ENCODE peak calls at places on chromosomes 16 and 17, in ten cellular contexts. M is mesendoderm, T is neural progenitor cell, B is MM.1S, D is psoas muscle, G is tibial nerve, F is endodermal cell, O is tibial artery, J is PC-3, H is GM23338. X is an unnamed sample.

GRCh38 chr17:70127221-70127873 is 42.0 kb upstream of the KCNJ2 start:
- DNase-seq in F (no peak), J (peak), T (no peak), O (no peak), D (no peak), M (peak), B (no peak), H (peak), G (no peak), X (no peak)

GRCh38 chr17:51640108-51640622 is 379.8 kb downstream of the UTP18 start:
- DNase-seq in J (peak), O (no peak), B (no peak), G (no peak), T (peak), F (peak), H (peak), D (no peak), M (peak), X (no peak)

GRCh38 chr16:59259074-59259963 is 525.2 kb upstream of the GOT2 start:
- DNase-seq in T (no peak), O (no peak), J (no peak), D (no peak), B (no peak), G (no peak), H (no peak), F (no peak), M (no peak), X (no peak)

GRCh38 chr16:7363397-7364053 is 30.9 kb downstream of the RBFOX1 start:
- DNase-seq in H (no peak), M (no peak), J (no peak), O (no peak), T (peak), F (no peak), G (no peak), B (no peak), D (peak), X (no peak)

GRCh38 chr17:1229354-1229890 is 40.8 kb upstream of the BHLHA9 start:
- DNase-seq in D (peak), G (peak), O (peak), B (no peak), H (peak), J (no peak), M (no peak), T (peak), F (peak), X (peak)

GRCh38 chr17:80125656-80126448 is 21.1 kb downstream of the EIF4A3 start:
- DNase-seq in O (no peak), B (no peak), J (no peak), T (no peak), D (no peak), F (no peak), G (no peak), H (no peak), M (no peak), X (no peak)

GRCh38 chr16:69494993-69495392 is 70.6 kb downstream of the CYB5B start:
- DNase-seq in H (peak), G (no peak), J (peak), O (no peak), B (no peak), D (no peak), F (peak), T (peak), M (peak), X (no peak)

GRCh38 chr17:4087911-4088693 is 54.7 kb downstream of the ZZEF1 start:
- DNase-seq in D (peak), O (no peak), F (no peak), B (no peak), J (peak), G (no peak), M (no peak), H (no peak), T (no peak), X (no peak)

GRCh38 chr16:3295783-3296182 is 9.4 kb downstream of the TIGD7 start:
- DNase-seq in B (no peak), M (no peak), O (no peak), J (no peak), G (no peak), D (no peak), T (no peak), H (peak), F (no peak), X (no peak)

GRCh38 chr17:82328994-82329507 is 4.5 kb downstream of the SECTM1 start:
- DNase-seq in F (no peak), G (no peak), D (no peak), B (no peak), M (no peak), H (no peak), J (no peak), T (no peak), O (no peak), X (no peak)

GRCh38 chr17:5182597-5183409 is 8.9 kb downstream of the ZNF594 start:
- DNase-seq in D (no peak), O (no peak), G (no peak), T (no peak), M (no peak), B (no peak), H (peak), J (no peak), F (no peak), X (no peak)

GRCh38 chr16:84847554-84848415 is 28.0 kb downstream of the CRISPLD2 start:
- DNase-seq in F (no peak), D (peak), G (no peak), T (peak), B (no peak), H (no peak), J (no peak), M (no peak), O (no peak), X (no peak)

GRCh38 chr17:51119415-51120356 is 982 bp downstream of the SPAG9 start:
- DNase-seq in T (peak), F (peak), O (peak), M (peak), G (peak), J (peak), B (peak), H (peak), D (peak), X (peak)

GRCh38 chr16:56965149-56965938 is 3.6 kb downstream of the CETP start:
- DNase-seq in G (no peak), F (no peak), D (peak), B (no peak), J (no peak), M (no peak), T (no peak), H (no peak), O (no peak), X (no peak)

GRCh38 chr17:47338026-47338425 is 14.3 kb downstream of the EFCAB13 start:
- DNase-seq in H (no peak), G (no peak), F (no peak), D (no peak), T (no peak), O (no peak), J (peak), B (no peak), M (no peak), X (no peak)

GRCh38 chr16:426906-427249 is 1.4 kb downstream of the RAB11FIP3 start:
- DNase-seq in B (no peak), F (no peak), J (no peak), M (no peak), T (no peak), G (no peak), H (no peak), D (no peak), O (peak), X (no peak)

GRCh38 chr17:63841350-63842172 is 924 bp downstream of the SMARCD2 start:
- DNase-seq in B (peak), H (peak), M (peak), G (no peak), F (peak), D (peak), J (peak), T (peak), O (peak), X (peak)

GRCh38 chr17:58335779-58336455 is 7.3 kb upstream of the TSPOAP1 start:
- DNase-seq in J (peak), F (peak), H (no peak), D (no peak), B (peak), M (peak), O (no peak), G (no peak), T (no peak), X (no peak)

GRCh38 chr17:60163108-60163784 is 13.5 kb downstream of the CA4 start:
- DNase-seq in D (no peak), F (peak), G (no peak), O (no peak), M (no peak), J (no peak), T (peak), H (no peak), B (no peak), X (no peak)

GRCh38 chr16:79601978-79602609 is 1.6 kb upstream of the MAF start:
- DNase-seq in B (peak), J (peak), F (peak), D (peak), H (peak), T (peak), M (peak), O (peak), G (peak), X (peak)

GRCh38 chr16:9695152-9695551 is 487.1 kb downstream of the GRIN2A start:
- DNase-seq in M (peak), B (no peak), D (no peak), G (no peak), O (no peak), F (peak), H (peak), T (peak), J (no peak), X (no peak)

GRCh38 chr16:31569360-31569717 is 41.6 kb downstream of the AHSP start:
- DNase-seq in D (no peak), T (peak), G (no peak), M (no peak), B (no peak), J (no peak), O (no peak), F (peak), H (peak), X (no peak)

GRCh38 chr17:17994271-17994670 is 21.6 kb downstream of the DRC3 start:
- DNase-seq in G (no peak), M (peak), H (peak), J (peak), T (peak), F (peak), D (no peak), O (no peak), B (no peak), X (no peak)

GRCh38 chr17:73139296-73139695 is 25.5 kb upstream of the SSTR2 start:
- DNase-seq in J (no peak), O (no peak), M (no peak), H (no peak), G (no peak), T (no peak), B (no peak), D (no peak), F (no peak), X (no peak)

GRCh38 chr16:18024566-18024965 is 312.0 kb downstream of the NPIPA8 start:
- DNase-seq in F (no peak), M (no peak), T (no peak), B (no peak), G (no peak), D (no peak), H (no peak), O (no peak), J (no peak), X (no peak)

GRCh38 chr16:55499951-55500350 is 8.9 kb upstream of the LPCAT2 start:
- DNase-seq in F (peak), M (peak), D (no peak), J (peak), G (no peak), O (peak), B (no peak), T (peak), H (no peak), X (no peak)
- H3K27ac ChIP-seq in F (peak), M (no peak), D (no peak), J (peak), G (peak), O (peak), B (no peak), T (no peak), H (no peak), X (no peak)

GRCh38 chr16:8634991-8635736 is 13.7 kb downstream of the METTL22 start:
- DNase-seq in O (no peak), G (no peak), M (peak), F (peak), D (no peak), T (peak), B (no peak), J (peak), H (peak), X (no peak)
- H3K27ac ChIP-seq in O (no peak), G (no peak), M (no peak), F (no peak), D (no peak), T (no peak), B (no peak), J (no peak), H (peak), X (no peak)

DNA sequence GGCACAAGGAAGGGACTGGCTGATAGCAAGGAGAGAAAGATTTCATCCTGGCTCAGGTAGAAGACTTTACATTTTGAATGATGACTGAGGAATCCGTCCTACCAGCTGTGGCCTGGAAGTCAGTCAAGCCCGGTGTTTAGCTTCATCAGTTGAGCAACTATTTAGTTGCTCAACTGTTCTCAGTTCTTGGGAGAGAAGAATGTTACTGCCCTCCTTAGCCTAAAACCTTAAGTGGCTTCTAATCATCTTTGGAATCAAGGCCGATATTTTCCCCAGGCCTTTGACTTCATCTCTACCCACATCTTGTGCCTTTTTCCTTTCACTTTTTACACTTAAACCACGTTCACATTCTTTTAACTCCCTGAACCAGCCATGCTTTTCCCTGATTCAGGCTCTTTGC is 17.3 kb upstream of the RBL2 start:
- DNase-seq in O (no peak), G (no peak), H (peak), M (peak), F (no peak), J (no peak), T (no peak), B (no peak), D (no peak), X (no peak)
- H3K27ac ChIP-seq in O (no peak), G (no peak), H (no peak), M (no peak), F (no peak), J (no peak), T (no peak), B (no peak), D (no peak), X (no peak)

DNA sequence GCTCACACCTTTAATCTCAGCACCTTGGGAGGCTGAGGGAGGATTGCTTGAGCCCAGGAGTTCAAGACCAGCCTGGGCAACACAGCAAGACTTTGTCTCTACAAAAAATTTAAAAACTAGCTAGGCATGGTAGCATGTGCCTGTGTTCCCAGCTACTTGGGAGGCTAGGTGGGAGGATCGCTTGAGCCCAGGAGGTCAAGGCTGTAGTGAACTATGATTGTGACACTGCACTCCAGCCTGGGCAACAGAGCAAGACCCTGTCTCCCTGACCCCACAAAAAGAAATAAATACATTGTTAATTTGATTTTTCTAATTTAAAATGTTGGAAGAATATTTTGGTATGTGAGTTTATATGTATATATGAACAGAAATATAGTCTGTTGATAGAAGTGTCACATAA is 22.4 kb upstream of the PHAF1 start:
- DNase-seq in B (no peak), M (no peak), D (no peak), J (no peak), H (no peak), O (no peak), F (no peak), G (no peak), T (no peak), X (no peak)
- H3K27ac ChIP-seq in B (no peak), M (no peak), D (peak), J (no peak), H (no peak), O (no peak), F (no peak), G (no peak), T (no peak), X (no peak)

GRCh38 chr16:24537474-24538337 is 1.7 kb upstream of the RBBP6 start:
- DNase-seq in T (no peak), J (no peak), F (no peak), B (no peak), O (no peak), D (no peak), H (peak), G (no peak), M (no peak), X (no peak)

GRCh38 chr16:24538756-24539294 is 541 bp upstream of the RBBP6 start:
- DNase-seq in D (peak), M (no peak), O (no peak), F (no peak), G (no peak), B (no peak), J (peak), T (no peak), H (no peak), X (no peak)

GRCh38 chr16:24534634-24535033 is 4.7 kb upstream of the RBBP6 start:
- DNase-seq in O (no peak), H (no peak), T (no peak), F (no peak), M (no peak), G (no peak), J (peak), B (no peak), D (no peak), X (no peak)

GRCh38 chr16:24535827-24536226 is 3.5 kb upstream of the RBBP6 start:
- DNase-seq in D (no peak), O (no peak), H (no peak), J (no peak), G (no peak), F (no peak), M (no peak), B (no peak), T (no peak), X (no peak)

DNA sequence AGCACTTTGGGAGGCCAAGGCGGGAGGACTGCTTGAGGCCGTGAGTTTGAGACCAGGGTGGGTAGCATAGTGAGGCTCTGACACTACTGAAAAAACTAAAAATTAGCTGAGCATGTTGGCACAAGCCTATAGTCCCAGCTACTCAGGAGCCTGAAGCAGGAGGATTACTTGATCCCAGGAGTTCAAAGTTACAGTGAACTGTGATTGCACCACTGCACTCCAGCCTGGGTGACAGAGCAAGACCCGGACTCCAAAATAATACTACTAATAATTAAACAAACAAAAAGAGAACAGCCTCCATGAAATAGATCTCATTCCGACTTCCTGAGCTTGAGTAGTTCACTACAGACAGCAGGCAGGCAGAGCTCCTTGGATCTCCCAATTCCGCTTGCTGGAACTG is 2.7 kb upstream of the RBBP6 start:
- DNase-seq in J (no peak), B (no peak), D (no peak), F (no peak), O (no peak), M (no peak), T (no peak), G (no peak), H (no peak), X (no peak)
- H3K27ac ChIP-seq in J (no peak), B (no peak), D (no peak), F (no peak), O (no peak), M (no peak), T (no peak), G (no peak), H (no peak), X (no peak)

GRCh38 chr17:79075861-79076406 is 1.3 kb downstream of the ENGASE start:
- DNase-seq in T (no peak), B (no peak), M (no peak), H (no peak), D (peak), J (no peak), O (no peak), F (peak), G (no peak), X (no peak)
- H3K27ac ChIP-seq in T (no peak), B (no peak), M (no peak), H (no peak), D (peak), J (no peak), O (peak), F (no peak), G (peak), X (no peak)

GRCh38 chr16:89418352-89418751 is 72.0 kb downstream of the ANKRD11 start:
- DNase-seq in B (no peak), O (no peak), J (no peak), F (no peak), D (no peak), M (no peak), G (no peak), T (no peak), H (no peak), X (no peak)
- H3K27ac ChIP-seq in B (no peak), O (no peak), J (no peak), F (no peak), D (no peak), M (no peak), G (no peak), T (no peak), H (no peak), X (no peak)

GRCh38 chr17:39635614-39636176 is 1.2 kb upstream of the STARD3 start:
- DNase-seq in H (no peak), B (no peak), G (no peak), O (no peak), J (no peak), F (peak), D (no peak), T (no peak), M (peak), X (no peak)

GRCh38 chr17:39632153-39632941 is 4.6 kb upstream of the STARD3 start:
- DNase-seq in J (peak), F (peak), M (no peak), D (no peak), B (no peak), O (no peak), T (no peak), G (no peak), H (no peak), X (peak)

GRCh38 chr17:39631403-39631802 is 4.7 kb downstream of the PPP1R1B start:
- DNase-seq in O (no peak), J (peak), D (no peak), M (peak), B (no peak), F (peak), G (no peak), H (peak), T (no peak), X (no peak)

GRCh38 chr17:39634384-39634871 is 2.5 kb upstream of the STARD3 start:
- DNase-seq in G (no peak), H (peak), F (no peak), B (peak), O (no peak), J (peak), D (no peak), T (peak), M (peak), X (no peak)

GRCh38 chr17:39633570-39634183 is 3.3 kb upstream of the STARD3 start:
- DNase-seq in H (no peak), G (no peak), D (no peak), J (no peak), M (no peak), O (no peak), B (no peak), F (no peak), T (no peak), X (no peak)
- H3K27ac ChIP-seq in H (no peak), G (peak), D (no peak), J (no peak), M (no peak), O (no peak), B (no peak), F (no peak), T (no peak), X (peak)

X was measured in pancreas.